ENCODE peak calls at places on chromosomes 12 and 14, in four cellular contexts. One of them, this sample, is unnamed.

GRCh38 chr14:60647081-60647836 is 2.0 kb downstream of the SIX1 start:
- DNase-seq in GM13977: peak
- DNase-seq in iPS-NIHi11: no peak
- DNase-seq in substantia nigra: no peak
- DNase-seq in this sample: peak

GRCh38 chr12:6821271-6821673 is 349 bp upstream of the GPR162 start:
- DNase-seq in GM13977: no peak
- DNase-seq in iPS-NIHi11: peak
- DNase-seq in substantia nigra: no peak
- DNase-seq in this sample: peak

GRCh38 chr14:105064721-105065143 is 498 bp downstream of the GPR132 start:
- DNase-seq in GM13977: no peak
- DNase-seq in substantia nigra: no peak
- DNase-seq in iPS-NIHi11: no peak
- DNase-seq in this sample: no peak

GRCh38 chr14:54807881-54808280 is 94.7 kb downstream of the GCH1 start:
- DNase-seq in iPS-NIHi11: no peak
- DNase-seq in GM13977: no peak
- DNase-seq in substantia nigra: no peak
- DNase-seq in this sample: no peak

GRCh38 chr12:49556391-49557186 is 11.4 kb downstream of the MCRS1 start:
- DNase-seq in GM13977: no peak
- DNase-seq in substantia nigra: no peak
- DNase-seq in iPS-NIHi11: no peak
- DNase-seq in this sample: no peak

GRCh38 chr12:59929091-59929490 is 333.3 kb downstream of the SLC16A7 start:
- DNase-seq in iPS-NIHi11: no peak
- DNase-seq in substantia nigra: no peak
- DNase-seq in GM13977: no peak
- DNase-seq in this sample: no peak

GRCh38 chr12:106709068-106709511 is 65.4 kb upstream of the RIC8B start:
- DNase-seq in GM13977: no peak
- DNase-seq in substantia nigra: no peak
- DNase-seq in iPS-NIHi11: peak
- DNase-seq in this sample: peak

GRCh38 chr14:61034416-61035100 is 53.5 kb downstream of the SLC38A6 start:
- DNase-seq in GM13977: peak
- DNase-seq in iPS-NIHi11: no peak
- DNase-seq in substantia nigra: no peak
- DNase-seq in this sample: no peak

GRCh38 chr12:70756118-70756517 is 118.9 kb upstream of the PTPRB start:
- DNase-seq in iPS-NIHi11: no peak
- DNase-seq in substantia nigra: no peak
- DNase-seq in GM13977: no peak
- DNase-seq in this sample: no peak

GRCh38 chr12:58414398-58414871 is 473.1 kb downstream of the ATP23 start:
- DNase-seq in GM13977: no peak
- DNase-seq in substantia nigra: no peak
- DNase-seq in iPS-NIHi11: no peak
- DNase-seq in this sample: no peak

GRCh38 chr14:57066887-57067513 is 201.7 kb downstream of the EXOC5 start:
- DNase-seq in GM13977: peak
- DNase-seq in iPS-NIHi11: peak
- DNase-seq in substantia nigra: peak
- DNase-seq in this sample: peak

GRCh38 chr12:121137512-121137911 is 4.8 kb downstream of the P2RX7 start:
- DNase-seq in substantia nigra: no peak
- DNase-seq in GM13977: no peak
- DNase-seq in iPS-NIHi11: no peak
- DNase-seq in this sample: no peak

GRCh38 chr12:112778400-112778799 is 13.1 kb upstream of the RPH3A start:
- DNase-seq in iPS-NIHi11: no peak
- DNase-seq in GM13977: no peak
- DNase-seq in substantia nigra: no peak
- DNase-seq in this sample: no peak

GRCh38 chr14:98925362-98926040 is 346.5 kb downstream of the BCL11B start:
- DNase-seq in GM13977: no peak
- DNase-seq in substantia nigra: no peak
- DNase-seq in iPS-NIHi11: no peak
- DNase-seq in this sample: no peak